ENCODE peak calls at places on chromosomes 5 and 9, in five cellular contexts. Q, W, U, X and J are unnamed samples. For H3K4me1, the result is how much of the 10 kb centered on the place peaks cover.

GRCh38 chr5:14574891-14575496 is 6.6 kb upstream of the OTULINL start:
- DNase-seq in Q (no peak), W (no peak), U (no peak), X (no peak), J (no peak)

GRCh38 chr9:129823163-129823933 is 588 bp downstream of the TOR1A start:
- DNase-seq in Q (peak), W (no peak), U (no peak), X (no peak), J (no peak)

GRCh38 chr9:131709741-131710499 is 30.0 kb downstream of the RAPGEF1 start:
- DNase-seq in Q (no peak), W (no peak), U (no peak), X (peak), J (peak)

GRCh38 chr5:105865834-105866233 is 1804.9 kb downstream of the EFNA5 start:
- DNase-seq in Q (no peak), W (no peak), U (no peak), X (no peak), J (no peak)

GRCh38 chr9:104895572-104895971 is 32.4 kb downstream of the ABCA1 start:
- DNase-seq in Q (no peak), W (no peak), U (no peak), X (no peak), J (no peak)

GRCh38 chr9:96618209-96619108 is 1.2 kb downstream of the CDC14B start:
- DNase-seq in Q (no peak), W (peak), U (no peak), X (no peak), J (no peak)

GRCh38 chr9:121863931-121864330 is 212.5 kb downstream of the DAB2IP start:
- DNase-seq in Q (no peak), W (no peak), U (no peak), X (no peak), J (no peak)

GRCh38 chr5:136729901-136730355 is 364.6 kb upstream of the TRPC7 start:
- DNase-seq in Q (no peak), W (no peak), U (no peak), X (no peak), J (no peak)

GRCh38 chr5:58582411-58583393 is at the start of gene RAB3C:
- DNase-seq in Q (no peak), W (peak), U (peak), X (no peak), J (peak)

GRCh38 chr5:112551437-112552018 is 132.5 kb upstream of the EPB41L4A start:
- DNase-seq in Q (peak), W (no peak), U (no peak), X (peak), J (peak)

GRCh38 chr5:35308391-35308790 is 78.1 kb upstream of the PRLR start:
- DNase-seq in Q (peak), W (no peak), U (no peak), X (no peak), J (no peak)

GRCh38 chr5:98268162-98268860 is 505.2 kb upstream of the RGMB start:
- DNase-seq in Q (no peak), W (no peak), U (no peak), X (no peak), J (no peak)

GRCh38 chr9:120394058-120394669 is 185.8 kb downstream of the CDK5RAP2 start:
- DNase-seq in Q (peak), W (no peak), U (no peak), X (no peak), J (no peak)

GRCh38 chr5:176388003-176388340 is 426 bp downstream of the NOP16 start:
- DNase-seq in Q (peak), W (no peak), U (no peak), X (no peak), J (no peak)

GRCh38 chr9:68513385-68513784 is 27.3 kb downstream of the TMEM252 start:
- DNase-seq in Q (no peak), W (no peak), U (no peak), X (no peak), J (no peak)

GRCh38 chr5:32331217-32331926 is 18.6 kb upstream of the MTMR12 start:
- DNase-seq in Q (no peak), W (no peak), U (no peak), X (no peak), J (no peak)

GRCh38 chr9:26951794-26952193 is 4.4 kb upstream of the IFT74 start:
- DNase-seq in Q (no peak), W (no peak), U (no peak), X (no peak), J (no peak)

GRCh38 chr5:172926008-172926523 is 33.2 kb upstream of the RPL26L1 start:
- DNase-seq in Q (no peak), W (no peak), U (no peak), X (no peak), J (no peak)

GRCh38 chr9:110990481-110990880 is 47.8 kb downstream of the LPAR1 start:
- DNase-seq in Q (no peak), W (no peak), U (no peak), X (no peak), J (no peak)

GRCh38 chr5:4781312-4781711 is 358.8 kb upstream of the ADAMTS16 start:
- DNase-seq in Q (no peak), W (no peak), U (no peak), X (no peak), J (no peak)

GRCh38 chr9:92657296-92658094 is 12.4 kb downstream of the IPPK start:
- DNase-seq in Q (no peak), W (no peak), U (no peak), X (no peak), J (no peak)

GRCh38 chr9:16689352-16689938 is 181.0 kb downstream of the BNC2 start:
- DNase-seq in Q (no peak), W (no peak), U (peak), X (no peak), J (no peak)

GRCh38 chr9:111599092-111599947 is at the start of gene PTGR1:
- DNase-seq in Q (no peak), W (peak), U (peak), X (no peak), J (peak)

GRCh38 chr9:112069318-112070169 is 105.6 kb downstream of the SUSD1 start:
- DNase-seq in Q (no peak), W (no peak), U (no peak), X (no peak), J (no peak)

GRCh38 chr9:15642369-15642962 is 89.6 kb downstream of the CCDC171 start:
- DNase-seq in Q (no peak), W (no peak), U (no peak), X (no peak), J (peak)

GRCh38 chr9:90038778-90039177 is 434.0 kb downstream of the GADD45G start:
- DNase-seq in Q (no peak), W (no peak), U (no peak), X (no peak), J (no peak)

GRCh38 chr5:115494570-115495289 is 49.8 kb downstream of the FEM1C start:
- DNase-seq in Q (no peak), W (no peak), U (no peak), X (no peak), J (no peak)

GRCh38 chr5:10936486-10936885 is 175.5 kb upstream of the DAP start:
- DNase-seq in Q (no peak), W (no peak), U (no peak), X (no peak), J (no peak)

GRCh38 chr5:94086194-94086593 is 344.8 kb upstream of the POU5F2 start:
- DNase-seq in Q (no peak), W (no peak), U (no peak), X (no peak), J (no peak)

GRCh38 chr5:143682221-143682620 is 129.7 kb upstream of the HMHB1 start:
- DNase-seq in Q (no peak), W (no peak), U (no peak), X (no peak), J (no peak)

GRCh38 chr5:36164461-36164860 is 12.6 kb downstream of the SKP2 start:
- DNase-seq in Q (no peak), W (no peak), U (no peak), X (no peak), J (no peak)

GRCh38 chr9:70480405-70480980 is 66.0 kb upstream of the KLF9 start:
- DNase-seq in Q (no peak), W (peak), U (peak), X (no peak), J (no peak)
- H3K4me1 ChIP-seq in Q (under half), W (under half), U (half or more), X (under half), J (under half)

DNA sequence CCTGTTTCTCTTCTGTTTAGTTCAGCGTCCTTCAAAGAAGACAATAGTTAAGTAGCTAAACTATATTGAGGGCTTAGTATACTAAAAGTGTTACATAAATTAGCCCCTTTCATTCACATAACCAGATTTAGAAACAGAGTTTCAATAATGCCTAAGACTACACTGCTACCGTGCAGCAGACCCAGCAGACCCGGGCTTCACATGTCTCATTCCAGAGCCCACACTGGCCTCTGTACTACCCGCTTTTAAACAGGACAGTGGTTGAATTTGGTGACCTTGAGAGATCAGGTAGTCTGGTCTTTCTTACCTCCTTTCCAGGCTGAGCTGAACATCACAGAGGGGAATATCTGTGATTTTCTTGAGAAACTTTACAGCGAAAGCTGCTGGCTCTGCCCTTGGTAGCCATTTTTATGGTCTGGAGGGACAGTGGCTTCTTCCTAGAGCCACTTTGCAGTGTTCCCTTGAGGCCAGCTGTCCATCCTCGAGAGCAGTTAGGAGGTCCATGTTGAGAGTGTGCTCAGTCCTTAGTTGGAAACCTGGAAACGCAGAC is 56.5 kb downstream of the SLC22A5 start:
- DNase-seq in Q (no peak), W (peak), U (no peak), X (no peak), J (no peak)
- H3K4me3 ChIP-seq in Q (no peak), W (no peak), U (no peak), X (peak), J (peak)

DNA sequence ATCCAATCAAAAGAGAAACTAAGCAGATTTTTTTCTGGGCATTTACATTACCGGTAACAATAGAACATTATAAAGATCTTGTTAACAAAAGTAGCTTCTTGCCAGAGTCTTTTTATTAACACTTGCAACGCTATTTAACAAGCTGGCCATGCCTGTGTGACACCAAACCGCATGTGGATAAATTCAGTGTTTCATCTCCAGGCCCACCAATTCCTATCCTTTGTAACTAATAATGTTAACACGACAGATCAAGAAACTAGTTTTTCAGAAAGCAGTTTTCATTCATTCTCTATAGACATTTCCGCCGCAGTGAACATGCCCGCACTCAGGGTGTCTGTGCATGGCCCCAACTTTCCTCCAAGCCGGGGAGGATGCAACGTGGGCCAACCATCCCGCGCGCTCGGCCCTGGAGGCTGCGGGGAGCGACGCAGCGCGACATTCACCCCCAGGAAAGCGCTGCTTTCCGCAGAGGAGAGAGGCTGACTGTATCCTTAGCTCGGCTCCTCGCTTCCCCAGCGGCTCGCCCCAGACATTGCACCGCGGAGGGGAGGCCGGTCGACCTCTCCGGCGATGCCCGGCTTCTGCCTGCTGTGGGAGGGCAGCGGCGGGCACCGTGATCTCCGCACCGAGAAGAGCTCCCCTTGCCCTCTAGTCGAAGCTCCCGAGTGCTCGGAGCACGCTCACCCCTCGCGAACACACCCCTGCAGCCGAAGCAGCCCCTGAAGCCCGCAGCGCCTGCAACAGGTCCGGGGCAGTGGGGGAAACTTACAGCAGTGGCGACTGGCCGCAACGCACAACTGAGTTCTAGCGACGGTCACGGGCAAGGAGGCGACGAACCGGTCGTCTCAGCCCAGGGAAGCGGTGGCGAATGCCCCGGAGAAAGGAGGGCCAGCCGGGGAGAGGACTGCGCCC is 734 bp downstream of the ENC1 start:
- DNase-seq in Q (peak), W (no peak), U (no peak), X (no peak), J (peak)
- H3K4me1 ChIP-seq in Q (under half), W (under half), U (under half), X (under half), J (under half)

GRCh38 chr5:150162142-150162513 is 4.5 kb upstream of the CDX1 start:
- DNase-seq in Q (no peak), W (no peak), U (no peak), X (no peak), J (no peak)
- H3K4me3 ChIP-seq in Q (no peak), W (no peak), U (no peak), X (no peak), J (no peak)

GRCh38 chr9:134331186-134332025 is 5.2 kb downstream of the RXRA start:
- DNase-seq in Q (no peak), W (no peak), U (no peak), X (no peak), J (no peak)

GRCh38 chr9:134329576-134329855 is 3.3 kb downstream of the RXRA start:
- DNase-seq in Q (no peak), W (no peak), U (no peak), X (no peak), J (no peak)

GRCh38 chr9:134329886-134330285 is 3.6 kb downstream of the RXRA start:
- DNase-seq in Q (no peak), W (no peak), U (no peak), X (no peak), J (no peak)

GRCh38 chr9:134328841-134329575 is 2.8 kb downstream of the RXRA start:
- DNase-seq in Q (no peak), W (peak), U (no peak), X (no peak), J (no peak)

DNA sequence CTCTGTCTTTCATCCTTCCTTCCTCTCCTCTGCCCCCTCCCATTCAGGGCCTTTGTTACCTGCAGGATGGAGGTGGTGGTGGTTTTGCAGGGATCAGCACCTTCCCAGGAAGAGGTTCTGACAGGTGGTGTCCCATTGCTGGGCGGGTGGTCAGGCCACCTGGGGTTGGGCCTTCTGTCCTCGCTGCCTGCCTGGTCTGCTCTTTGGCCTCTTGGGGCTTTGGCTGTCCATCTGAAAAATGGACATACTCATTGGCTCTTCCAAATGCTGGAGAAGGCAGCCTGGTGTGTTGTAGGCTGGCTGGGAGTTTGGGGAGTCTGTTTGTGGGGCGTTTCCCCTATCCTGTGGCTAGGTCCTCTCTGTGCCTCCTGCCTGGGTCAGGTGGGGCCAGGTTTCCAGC is 4.3 kb downstream of the RXRA start:
- DNase-seq in Q (no peak), W (no peak), U (no peak), X (no peak), J (no peak)
- H3K4me1 ChIP-seq in Q (under half), W (under half), U (half or more), X (under half), J (under half)

GRCh38 chr5:6730807-6731206 is 17.6 kb downstream of the TENT4A start:
- DNase-seq in Q (no peak), W (no peak), U (no peak), X (no peak), J (no peak)
- H3K4me3 ChIP-seq in Q (no peak), W (no peak), U (no peak), X (no peak), J (no peak)

GRCh38 chr9:135761150-135761844 is 59.3 kb downstream of the KCNT1 start:
- DNase-seq in Q (no peak), W (no peak), U (no peak), X (no peak), J (no peak)
- H3K4me1 ChIP-seq in Q (under half), W (under half), U (under half), X (under half), J (under half)